ENCODE peak calls at places on chromosomes 12 and 14, in four cellular contexts. J is kidney, A is sigmoid colon, V is natural killer cell. M is an unnamed sample.

GRCh38 chr12:18496156-18496555 is 234.8 kb downstream of the PIK3C2G start:
- DNase-seq in J (no peak), A (no peak), V (no peak), M (no peak)

GRCh38 chr12:93460882-93461281 is 6.4 kb upstream of the MRPL42 start:
- DNase-seq in V (no peak), J (no peak), A (no peak), M (no peak)

GRCh38 chr12:127504874-127505273 is 762.1 kb upstream of the TMEM132C start:
- DNase-seq in A (no peak), V (no peak), J (no peak), M (no peak)

GRCh38 chr12:26919216-26919555 is 18.6 kb downstream of the INTS13 start:
- DNase-seq in A (no peak), J (no peak), V (no peak), M (no peak)

GRCh38 chr14:89503458-89503996 is 86.5 kb upstream of the FOXN3 start:
- DNase-seq in J (no peak), V (no peak), A (no peak), M (no peak)

GRCh38 chr14:20400965-20401593 is 12.2 kb downstream of the TEP1 start:
- DNase-seq in A (no peak), V (no peak), J (no peak), M (no peak)

GRCh38 chr14:55416866-55417265 is 5.2 kb upstream of the ATG14 start:
- DNase-seq in V (no peak), A (no peak), J (no peak), M (no peak)

GRCh38 chr14:76775695-76776305 is 14.5 kb downstream of the VASH1 start:
- DNase-seq in J (peak), V (no peak), A (peak), M (peak)

GRCh38 chr14:95597784-95598204 is 62.9 kb downstream of the GLRX5 start:
- DNase-seq in J (peak), V (no peak), A (no peak), M (no peak)

GRCh38 chr12:9632766-9633165 is 25.1 kb upstream of the KLRB1 start:
- DNase-seq in V (no peak), J (no peak), A (no peak), M (peak)

GRCh38 chr14:34926552-34926951 is 51.4 kb upstream of the BAZ1A start:
- DNase-seq in J (no peak), V (no peak), A (no peak), M (no peak)

GRCh38 chr12:43882578-43883178 is 46.8 kb downstream of the TMEM117 start:
- DNase-seq in J (no peak), V (no peak), A (no peak), M (no peak)

GRCh38 chr12:124680863-124681778 is 113.7 kb upstream of the NCOR2 start:
- DNase-seq in J (peak), A (no peak), V (no peak), M (no peak)

GRCh38 chr14:102111101-102111500 is 24.3 kb upstream of the HSP90AA1 start:
- DNase-seq in V (no peak), A (peak), J (peak), M (no peak)

GRCh38 chr12:49707127-49707811 is at the start of gene FMNL3:
- DNase-seq in V (peak), A (peak), J (peak), M (peak)

GRCh38 chr12:82655751-82656150 is 31.0 kb upstream of the TMTC2 start:
- DNase-seq in A (no peak), V (no peak), J (no peak), M (no peak)

GRCh38 chr12:84336231-84336630 is 576.4 kb downstream of the SLC6A15 start:
- DNase-seq in V (no peak), J (no peak), A (no peak), M (no peak)

GRCh38 chr12:41250748-41251147 is 62.6 kb downstream of the PDZRN4 start:
- DNase-seq in V (no peak), A (no peak), J (no peak), M (no peak)

GRCh38 chr12:48022180-48022521 is 17.9 kb upstream of the COL2A1 start:
- DNase-seq in A (no peak), J (no peak), V (no peak), M (no peak)

GRCh38 chr14:57391609-57392195 is 1.3 kb downstream of the NAA30 start:
- DNase-seq in A (no peak), J (no peak), V (no peak), M (no peak)

GRCh38 chr12:49664591-49665146 is 41.3 kb downstream of the PRPF40B start:
- DNase-seq in A (no peak), V (no peak), J (peak), M (no peak)

GRCh38 chr14:92457018-92457565 is 56.5 kb upstream of the RIN3 start:
- DNase-seq in J (no peak), A (no peak), V (no peak), M (no peak)
- TF ChIP-seq CTCF in J (no peak), A (no peak), V (no peak), M (peak)

GRCh38 chr14:51650721-51651387 is 856 bp upstream of the FRMD6 start:
- DNase-seq in J (peak), A (peak), V (no peak), M (no peak)

GRCh38 chr14:51653096-51653814 is 1.5 kb downstream of the FRMD6 start:
- DNase-seq in A (no peak), J (no peak), V (no peak), M (no peak)

GRCh38 chr14:51653855-51654548 is 2.3 kb downstream of the FRMD6 start:
- DNase-seq in V (no peak), A (no peak), J (no peak), M (no peak)

GRCh38 chr14:51651388-51652167 is at the start of gene FRMD6:
- DNase-seq in A (peak), V (peak), J (peak), M (peak)

DNA sequence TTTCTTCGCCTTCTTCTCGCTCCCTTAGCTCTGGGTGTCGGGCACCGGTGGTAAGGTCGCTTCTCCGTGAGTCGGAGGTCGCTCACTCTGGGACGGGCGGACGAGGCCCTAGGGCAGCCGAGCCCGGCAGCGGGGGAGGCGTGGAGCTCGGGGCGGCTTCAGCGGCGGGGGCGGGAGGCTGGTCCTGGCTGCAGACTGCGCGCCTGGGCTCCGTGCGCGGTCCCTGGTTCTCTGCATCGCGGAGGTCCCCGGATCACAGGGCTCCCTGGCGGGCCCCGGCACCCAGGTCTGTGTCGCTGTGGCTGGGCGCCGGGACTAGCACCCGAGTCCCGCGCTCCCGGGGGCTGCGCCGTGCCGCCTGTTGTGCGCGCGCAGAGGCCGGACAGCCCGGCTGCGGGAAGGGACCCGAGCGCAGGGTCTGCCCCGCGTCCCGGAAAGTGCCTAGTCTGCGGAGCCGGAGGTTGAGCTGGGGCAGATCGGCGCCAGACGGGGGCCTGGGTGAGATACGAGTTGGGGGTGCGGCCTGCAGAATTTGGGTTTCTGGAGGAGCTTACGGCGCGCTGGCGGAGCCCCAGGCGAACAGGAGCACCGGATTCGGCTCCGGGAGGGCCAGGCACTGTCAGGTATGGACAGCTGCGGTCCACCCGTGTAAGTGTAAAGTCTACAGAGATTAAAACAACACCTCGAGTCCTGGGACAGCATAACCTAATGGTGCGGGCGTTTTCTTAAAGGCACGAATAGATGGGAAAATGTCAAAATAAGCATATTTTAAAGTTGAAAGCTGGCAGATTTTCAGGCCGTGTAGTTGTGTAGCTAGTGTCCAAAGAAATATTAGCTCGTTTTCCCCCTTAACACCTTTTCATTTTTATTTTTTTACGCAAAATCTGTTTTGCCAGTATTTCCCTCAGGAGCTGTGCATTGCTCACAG is 722 bp downstream of the FRMD6 start:
- DNase-seq in A (peak), V (peak), J (peak), M (no peak)
- TF ChIP-seq CTCF in A (no peak), V (peak), J (no peak), M (peak)

GRCh38 chr14:50792634-50793068 is 38.3 kb downstream of the NIN start:
- DNase-seq in A (no peak), V (no peak), J (no peak), M (no peak)
- TF ChIP-seq CTCF in A (no peak), V (no peak), J (no peak), M (no peak)

GRCh38 chr14:59265808-59266207 is 77.3 kb downstream of the DAAM1 start:
- DNase-seq in J (no peak), V (no peak), A (no peak), M (no peak)

GRCh38 chr14:59267046-59267445 is 78.6 kb downstream of the DAAM1 start:
- DNase-seq in A (no peak), V (no peak), J (no peak), M (no peak)

GRCh38 chr14:59261334-59261733 is 72.9 kb downstream of the DAAM1 start:
- DNase-seq in A (no peak), V (no peak), J (no peak), M (no peak)

GRCh38 chr14:59268011-59268410 is 79.5 kb downstream of the DAAM1 start:
- DNase-seq in V (no peak), A (no peak), J (no peak), M (no peak)

GRCh38 chr14:59262717-59263469 is 74.4 kb downstream of the DAAM1 start:
- DNase-seq in A (no peak), J (no peak), V (no peak), M (no peak)
- TF ChIP-seq CTCF in A (no peak), J (peak), V (no peak), M (peak)

DNA sequence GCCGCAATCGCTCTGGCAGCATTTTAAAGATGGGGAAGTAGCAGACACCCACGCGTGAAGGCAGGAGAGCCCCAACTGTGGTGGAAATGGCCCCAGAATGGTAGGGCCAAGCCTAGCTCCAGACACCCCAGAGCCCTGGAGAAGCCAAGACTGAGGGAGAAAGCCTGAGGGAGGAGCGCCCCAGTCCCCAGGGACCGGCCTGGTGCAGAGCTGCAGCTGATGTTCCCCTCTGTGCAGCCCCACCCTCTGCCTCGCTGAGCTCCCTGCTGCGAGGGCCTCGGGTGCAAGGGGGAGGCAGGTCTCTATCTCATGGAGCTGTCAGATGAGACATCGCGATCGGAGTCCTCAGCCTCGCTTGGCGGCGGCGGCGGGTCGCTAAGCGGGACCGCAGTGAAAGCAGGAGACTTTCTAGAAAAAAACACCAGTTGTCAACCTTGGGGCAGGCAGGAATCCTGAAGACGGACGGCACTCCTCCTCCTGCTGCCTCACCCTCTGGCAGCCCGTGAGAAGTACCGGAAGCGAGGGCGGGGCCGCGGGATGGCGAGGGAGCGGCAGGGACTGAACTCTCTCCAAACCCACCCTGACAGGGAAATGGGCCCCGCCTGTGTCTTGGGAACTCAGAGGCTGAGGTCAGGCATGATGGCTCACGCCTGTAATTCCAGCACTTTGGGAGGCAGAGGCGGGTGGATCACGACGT is 6.0 kb downstream of the GAPDH start:
- DNase-seq in J (peak), V (no peak), A (peak), M (peak)
- TF ChIP-seq CTCF in J (no peak), V (no peak), A (no peak), M (no peak)

DNA sequence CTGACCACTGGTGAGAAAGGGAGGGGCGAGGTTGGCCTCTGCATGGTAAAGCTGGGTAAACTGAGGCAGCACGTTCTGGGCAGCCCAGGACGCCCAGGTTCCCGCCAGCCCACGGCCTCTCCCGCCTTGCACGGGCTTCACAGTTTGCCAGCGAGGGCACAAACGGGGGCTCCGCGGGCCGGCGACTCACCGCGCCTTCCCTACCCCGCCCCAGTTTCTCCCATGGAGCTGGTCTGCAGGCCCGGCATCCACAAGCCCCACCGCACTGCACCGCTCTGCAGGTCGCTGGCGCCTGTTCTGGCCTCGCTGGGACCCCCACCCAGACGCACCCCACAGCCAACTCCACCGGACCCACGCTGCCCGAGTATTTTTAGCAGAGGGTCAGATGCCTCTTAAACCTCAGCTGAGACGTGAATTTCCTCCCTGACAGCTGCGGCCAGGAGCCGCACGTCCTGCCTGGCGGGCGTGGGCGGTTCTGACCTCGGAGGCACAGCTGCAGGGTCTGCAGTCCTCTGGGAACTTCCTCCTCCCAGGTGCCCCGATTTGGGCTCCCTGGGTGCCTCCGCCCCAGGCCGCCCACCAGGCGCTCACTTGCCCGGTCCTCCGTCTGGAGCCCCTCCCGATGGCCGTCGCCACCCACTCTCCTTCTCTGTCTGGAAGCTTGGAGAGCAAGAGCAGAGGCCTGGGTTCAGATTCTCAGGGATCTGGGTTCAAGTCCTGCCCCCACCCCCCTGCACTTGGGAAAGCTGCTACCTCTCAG is 29.5 kb upstream of the INF2 start:
- DNase-seq in A (no peak), V (no peak), J (no peak), M (peak)
- TF ChIP-seq CTCF in A (no peak), V (no peak), J (no peak), M (no peak)

GRCh38 chr12:96399081-96399918 is 939 bp downstream of the CDK17 start:
- DNase-seq in A (peak), J (peak), V (peak), M (peak)
- TF ChIP-seq CTCF in A (peak), J (peak), V (no peak), M (peak)